ENCODE peak calls at places on chromosomes 4 and X, in seven cellular contexts. F, H, C, Z, U, W and A are unnamed samples.

GRCh38 chr4:158624889-158625478 is 46.7 kb downstream of the C4orf46 start:
- DNase-seq in U (no peak), H (no peak), Z (peak), W (no peak), F (no peak), C (no peak), A (no peak)

GRCh38 chr4:56130609-56131150 is 181.9 kb downstream of the CEP135 start:
- DNase-seq in H (no peak), W (no peak), U (no peak), C (no peak), Z (no peak), F (no peak), A (no peak)

GRCh38 chr4:1318046-1318375 is 28.3 kb downstream of the MAEA start:
- DNase-seq in Z (no peak), F (no peak), U (peak), W (no peak), H (no peak), C (no peak), A (no peak)

GRCh38 chr4:1216869-1217294 is 32.0 kb downstream of the CTBP1 start:
- DNase-seq in Z (no peak), C (no peak), F (peak), W (no peak), H (peak), U (no peak), A (no peak)

GRCh38 chr4:102610007-102610406 is 108.8 kb downstream of the NFKB1 start:
- DNase-seq in Z (no peak), U (no peak), H (no peak), C (no peak), W (no peak), F (no peak), A (no peak)

GRCh38 chr4:147580396-147580795 is 36.8 kb upstream of the TMEM184C start:
- DNase-seq in W (no peak), C (no peak), U (no peak), Z (no peak), F (no peak), H (no peak), A (no peak)

GRCh38 chrX:9464435-9465371 is at the start of gene TBL1X:
- DNase-seq in F (peak), U (peak), W (peak), C (peak), Z (peak), H (peak), A (peak)

GRCh38 chr4:124423160-124423559 is 289.4 kb downstream of the ANKRD50 start:
- DNase-seq in W (no peak), C (no peak), Z (no peak), F (no peak), U (no peak), H (no peak), A (no peak)

GRCh38 chr4:86661418-86661817 is 67.3 kb downstream of the PTPN13 start:
- DNase-seq in H (no peak), U (no peak), F (no peak), C (no peak), W (no peak), Z (no peak), A (no peak)

GRCh38 chr4:105944535-105944934 is 49.3 kb downstream of the NPNT start:
- DNase-seq in F (no peak), C (no peak), Z (no peak), H (no peak), U (no peak), W (no peak), A (no peak)

GRCh38 chr4:156830356-156830755 is 141.2 kb downstream of the PDGFC start:
- DNase-seq in Z (no peak), C (no peak), W (no peak), U (no peak), H (no peak), F (no peak), A (no peak)

GRCh38 chrX:7706032-7706431 is 136.9 kb upstream of the VCX start:
- DNase-seq in Z (no peak), F (no peak), H (no peak), U (no peak), C (no peak), W (no peak), A (no peak)

GRCh38 chr4:74618659-74619058 is 173.7 kb downstream of the AREG start:
- DNase-seq in W (no peak), H (no peak), F (no peak), C (no peak), U (no peak), Z (no peak), A (no peak)

GRCh38 chr4:91448668-91449330 is 855.0 kb upstream of the GRID2 start:
- DNase-seq in U (no peak), H (no peak), W (no peak), F (no peak), C (no peak), Z (no peak), A (no peak)